ENCODE peak calls at places on chromosomes 1 and 21, in four cellular contexts. One of them, this sample, is unnamed.

GRCh38 chr21:45255381-45256020 is 32.2 kb downstream of the POFUT2 start:
- DNase-seq in omental fat pad: no peak
- DNase-seq in Calu3: peak
- DNase-seq in lower lobe of right lung: no peak
- DNase-seq in this sample: no peak

GRCh38 chr1:92916899-92917298 is 44.4 kb downstream of the DIPK1A start:
- DNase-seq in omental fat pad: no peak
- DNase-seq in Calu3: no peak
- DNase-seq in lower lobe of right lung: no peak
- DNase-seq in this sample: no peak

GRCh38 chr1:201223852-201224670 is 33.4 kb downstream of the IGFN1 start:
- DNase-seq in omental fat pad: no peak
- DNase-seq in Calu3: no peak
- DNase-seq in lower lobe of right lung: no peak
- DNase-seq in this sample: no peak

GRCh38 chr1:111735858-111736544 is 3.2 kb downstream of the INKA2 start:
- DNase-seq in omental fat pad: no peak
- DNase-seq in Calu3: no peak
- DNase-seq in lower lobe of right lung: no peak
- DNase-seq in this sample: no peak

GRCh38 chr1:205141236-205142104 is 19.7 kb upstream of the RBBP5 start:
- DNase-seq in omental fat pad: peak
- DNase-seq in Calu3: peak
- DNase-seq in lower lobe of right lung: peak
- DNase-seq in this sample: peak

GRCh38 chr1:229786974-229787610 is 161.0 kb downstream of the URB2 start:
- DNase-seq in omental fat pad: no peak
- DNase-seq in Calu3: no peak
- DNase-seq in lower lobe of right lung: no peak
- DNase-seq in this sample: no peak

GRCh38 chr1:29392486-29393450 is 156.4 kb downstream of the PTPRU start:
- DNase-seq in omental fat pad: no peak
- DNase-seq in Calu3: no peak
- DNase-seq in lower lobe of right lung: no peak
- DNase-seq in this sample: no peak

GRCh38 chr21:46119565-46120271 is 21.8 kb downstream of the COL6A2 start:
- DNase-seq in omental fat pad: peak
- DNase-seq in Calu3: no peak
- DNase-seq in lower lobe of right lung: peak
- DNase-seq in this sample: peak

GRCh38 chr1:23428136-23428905 is 3.8 kb upstream of the TCEA3 start:
- DNase-seq in omental fat pad: no peak
- DNase-seq in Calu3: no peak
- DNase-seq in lower lobe of right lung: no peak
- DNase-seq in this sample: no peak

GRCh38 chr1:241408170-241408569 is 51.2 kb upstream of the RGS7 start:
- DNase-seq in omental fat pad: no peak
- DNase-seq in Calu3: peak
- DNase-seq in lower lobe of right lung: no peak
- DNase-seq in this sample: no peak

GRCh38 chr1:18100493-18101063 is 7.0 kb upstream of the IGSF21 start:
- DNase-seq in omental fat pad: peak
- DNase-seq in Calu3: peak
- DNase-seq in lower lobe of right lung: no peak
- DNase-seq in this sample: no peak
- TF ChIP-seq CTCF in omental fat pad: no peak
- TF ChIP-seq CTCF in Calu3: peak
- TF ChIP-seq CTCF in lower lobe of right lung: peak
- TF ChIP-seq CTCF in this sample: peak

GRCh38 chr21:28657576-28657975 is 335.1 kb downstream of the LTN1 start:
- DNase-seq in omental fat pad: no peak
- DNase-seq in Calu3: no peak
- DNase-seq in lower lobe of right lung: no peak
- DNase-seq in this sample: no peak

GRCh38 chr21:28663111-28663693 is 329.5 kb downstream of the LTN1 start:
- DNase-seq in omental fat pad: no peak
- DNase-seq in Calu3: no peak
- DNase-seq in lower lobe of right lung: no peak
- DNase-seq in this sample: no peak
- TF ChIP-seq CTCF in omental fat pad: no peak
- TF ChIP-seq CTCF in Calu3: no peak
- TF ChIP-seq CTCF in lower lobe of right lung: no peak
- TF ChIP-seq CTCF in this sample: no peak

DNA sequence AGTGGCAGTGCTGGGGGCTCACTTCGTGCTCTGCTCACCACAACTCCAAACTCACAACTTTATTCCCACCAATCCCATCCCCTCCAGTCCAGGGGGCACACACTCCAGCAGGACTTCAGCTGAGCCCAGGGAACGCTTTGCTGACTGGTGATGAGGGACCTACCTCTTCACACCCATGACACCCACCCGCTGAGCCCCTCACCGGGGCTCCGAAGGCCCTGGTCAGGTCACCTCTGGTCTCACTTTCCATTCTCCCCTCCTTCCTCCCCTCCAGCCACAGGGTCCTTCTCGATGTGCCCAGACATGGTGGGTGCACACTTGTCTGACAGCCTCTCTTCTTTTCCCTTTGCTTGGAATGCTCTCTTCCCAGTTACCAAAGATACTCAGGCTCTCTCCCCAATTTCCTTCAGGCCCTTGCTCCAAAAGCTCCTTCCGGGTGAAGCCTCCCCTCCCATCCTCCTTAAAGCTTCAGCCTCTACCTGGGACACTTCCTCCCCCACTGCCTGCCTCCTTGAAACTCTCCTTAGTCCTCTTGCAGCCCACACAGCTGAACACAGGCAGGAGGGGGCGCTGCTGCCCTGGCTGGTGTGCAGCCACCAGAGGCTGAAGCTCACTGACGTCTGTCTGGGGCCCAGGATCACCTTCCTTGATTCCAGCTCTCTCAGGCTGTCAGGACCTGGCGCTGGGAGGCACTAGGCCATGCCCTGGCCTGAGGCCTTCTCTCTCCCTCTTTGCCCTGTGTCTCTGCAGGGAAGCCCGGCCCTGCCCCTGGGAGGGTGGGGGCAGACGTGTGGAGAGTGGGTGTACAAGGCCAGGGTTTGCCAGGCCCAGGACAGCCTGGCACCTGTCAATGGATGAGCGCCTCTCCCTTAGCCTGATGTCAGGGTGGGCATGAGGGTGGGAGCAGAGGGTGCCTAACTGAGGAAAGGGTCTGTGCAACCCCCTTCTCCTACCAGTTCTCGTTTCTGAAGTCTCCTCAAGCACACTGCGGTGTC is 1.6 kb downstream of the KCNE1 start:
- DNase-seq in omental fat pad: no peak
- DNase-seq in Calu3: peak
- DNase-seq in lower lobe of right lung: peak
- DNase-seq in this sample: no peak
- TF ChIP-seq CTCF in omental fat pad: no peak
- TF ChIP-seq CTCF in Calu3: peak
- TF ChIP-seq CTCF in lower lobe of right lung: peak
- TF ChIP-seq CTCF in this sample: peak

GRCh38 chr1:11650331-11650991 is 3.8 kb downstream of the FBXO2 start:
- DNase-seq in omental fat pad: no peak
- DNase-seq in Calu3: peak
- DNase-seq in lower lobe of right lung: peak
- DNase-seq in this sample: peak
- TF ChIP-seq CTCF in omental fat pad: no peak
- TF ChIP-seq CTCF in Calu3: peak
- TF ChIP-seq CTCF in lower lobe of right lung: peak
- TF ChIP-seq CTCF in this sample: peak

GRCh38 chr1:180778782-180779398 is 133.8 kb upstream of the KIAA1614 start:
- DNase-seq in omental fat pad: no peak
- DNase-seq in Calu3: peak
- DNase-seq in lower lobe of right lung: no peak
- DNase-seq in this sample: no peak
- TF ChIP-seq CTCF in omental fat pad: no peak
- TF ChIP-seq CTCF in Calu3: peak
- TF ChIP-seq CTCF in lower lobe of right lung: peak
- TF ChIP-seq CTCF in this sample: no peak

DNA sequence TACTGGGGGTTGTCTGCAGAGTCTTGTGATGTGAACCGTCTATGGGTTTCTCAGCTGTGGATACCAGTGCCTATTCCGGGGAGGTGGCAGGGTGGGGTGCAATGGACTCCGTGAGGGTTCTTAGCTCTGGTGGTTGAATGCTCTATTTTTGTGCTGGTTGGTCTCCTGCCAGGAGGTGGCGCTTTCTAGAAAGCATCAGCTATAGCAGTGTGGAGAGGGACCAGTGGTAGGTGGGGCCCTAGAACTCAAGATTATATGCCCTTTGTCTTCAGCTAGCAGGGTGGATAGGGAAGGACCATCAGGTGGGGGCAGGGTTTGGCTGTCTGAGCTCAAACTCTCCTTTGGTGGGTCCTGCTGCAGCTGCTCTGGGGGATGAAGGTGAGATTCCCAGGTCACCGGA is 127.3 kb upstream of the PLD5 start:
- DNase-seq in omental fat pad: no peak
- DNase-seq in Calu3: peak
- DNase-seq in lower lobe of right lung: no peak
- DNase-seq in this sample: no peak
- TF ChIP-seq CTCF in omental fat pad: no peak
- TF ChIP-seq CTCF in Calu3: no peak
- TF ChIP-seq CTCF in lower lobe of right lung: no peak
- TF ChIP-seq CTCF in this sample: no peak

GRCh38 chr1:245561659-245562234 is 407.0 kb downstream of the KIF26B start:
- DNase-seq in omental fat pad: no peak
- DNase-seq in Calu3: no peak
- DNase-seq in lower lobe of right lung: no peak
- DNase-seq in this sample: no peak
- TF ChIP-seq CTCF in omental fat pad: no peak
- TF ChIP-seq CTCF in Calu3: no peak
- TF ChIP-seq CTCF in lower lobe of right lung: no peak
- TF ChIP-seq CTCF in this sample: no peak

GRCh38 chr1:24909388-24909898 is 20.6 kb downstream of the RUNX3 start:
- DNase-seq in omental fat pad: no peak
- DNase-seq in Calu3: peak
- DNase-seq in lower lobe of right lung: peak
- DNase-seq in this sample: peak
- TF ChIP-seq CTCF in omental fat pad: no peak
- TF ChIP-seq CTCF in Calu3: no peak
- TF ChIP-seq CTCF in lower lobe of right lung: peak
- TF ChIP-seq CTCF in this sample: peak

GRCh38 chr1:232062967-232063366 is 436.4 kb downstream of the DISC1 start:
- DNase-seq in omental fat pad: no peak
- DNase-seq in Calu3: no peak
- DNase-seq in lower lobe of right lung: no peak
- DNase-seq in this sample: no peak

GRCh38 chr1:232057896-232058274 is 431.3 kb downstream of the DISC1 start:
- DNase-seq in omental fat pad: no peak
- DNase-seq in Calu3: no peak
- DNase-seq in lower lobe of right lung: no peak
- DNase-seq in this sample: no peak

GRCh38 chr1:232059726-232060360 is 433.3 kb downstream of the DISC1 start:
- DNase-seq in omental fat pad: no peak
- DNase-seq in Calu3: no peak
- DNase-seq in lower lobe of right lung: no peak
- DNase-seq in this sample: no peak

DNA sequence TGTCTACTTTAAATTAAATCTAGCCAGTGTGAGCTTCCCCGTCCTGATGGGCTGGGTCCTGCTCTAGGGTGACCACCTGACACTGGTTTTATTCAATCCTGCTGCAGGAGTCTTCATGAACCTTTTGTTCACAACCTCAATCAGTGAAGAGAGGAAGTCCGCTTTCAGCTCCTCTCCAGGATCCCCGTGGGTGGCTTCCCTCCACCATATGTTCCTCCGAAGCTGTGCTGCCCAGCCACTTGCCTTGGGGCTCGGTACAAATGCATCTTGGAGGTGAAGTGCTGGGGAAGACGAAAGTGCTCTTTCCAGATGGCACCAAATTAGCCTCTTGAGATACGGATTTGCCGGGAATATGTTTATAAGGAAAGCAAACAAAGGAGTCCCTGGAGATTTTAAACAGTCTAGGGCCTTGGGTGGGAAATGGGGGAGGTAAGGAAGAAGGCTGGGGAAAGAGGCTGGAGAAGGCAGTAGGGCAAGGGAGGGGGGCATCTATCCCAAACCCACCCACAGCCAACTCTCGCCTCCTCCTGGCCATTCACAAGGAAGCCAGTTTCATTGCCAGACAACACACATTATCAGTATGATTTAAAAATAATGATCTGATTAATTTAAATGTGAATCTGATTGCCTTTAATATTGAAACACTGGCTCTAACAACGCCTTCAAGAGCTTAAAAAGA is 430.8 kb downstream of the DISC1 start:
- DNase-seq in omental fat pad: no peak
- DNase-seq in Calu3: no peak
- DNase-seq in lower lobe of right lung: no peak
- DNase-seq in this sample: no peak
- TF ChIP-seq CTCF in omental fat pad: no peak
- TF ChIP-seq CTCF in Calu3: no peak
- TF ChIP-seq CTCF in lower lobe of right lung: no peak
- TF ChIP-seq CTCF in this sample: no peak

GRCh38 chr1:13764933-13765332 is 64.9 kb downstream of the PRDM2 start:
- DNase-seq in omental fat pad: no peak
- DNase-seq in Calu3: no peak
- DNase-seq in lower lobe of right lung: no peak
- DNase-seq in this sample: peak
- TF ChIP-seq CTCF in omental fat pad: no peak
- TF ChIP-seq CTCF in Calu3: no peak
- TF ChIP-seq CTCF in lower lobe of right lung: no peak
- TF ChIP-seq CTCF in this sample: no peak